ENCODE peak calls at places on chromosome 9, in five cellular contexts. One of them, this sample, is unnamed. For H3K79me2 and H3K9me2, the result is how much of the 10 kb centered on the place peaks cover.

GRCh38 chr9:104025109-104025508 is 69.0 kb upstream of the SMC2 start:
- DNase-seq in GM23338: no peak
- DNase-seq in SK-N-SH: no peak
- DNase-seq in PC-9: no peak
- DNase-seq in OCI-LY7: no peak
- DNase-seq in this sample: no peak

GRCh38 chr9:135480071-135480941 is 724 bp downstream of the PPP1R26 start:
- DNase-seq in GM23338: peak
- DNase-seq in SK-N-SH: peak
- DNase-seq in PC-9: no peak
- DNase-seq in OCI-LY7: no peak
- DNase-seq in this sample: peak

GRCh38 chr9:96655198-96655851 is at the start of gene PRXL2C:
- DNase-seq in GM23338: peak
- DNase-seq in SK-N-SH: peak
- DNase-seq in PC-9: no peak
- DNase-seq in OCI-LY7: no peak
- DNase-seq in this sample: peak

GRCh38 chr9:37218800-37219425 is 98.5 kb downstream of the ZCCHC7 start:
- DNase-seq in GM23338: no peak
- DNase-seq in SK-N-SH: no peak
- DNase-seq in PC-9: no peak
- DNase-seq in OCI-LY7: no peak
- DNase-seq in this sample: no peak

GRCh38 chr9:99162759-99163364 is 57.9 kb downstream of the TGFBR1 start:
- DNase-seq in GM23338: peak
- DNase-seq in SK-N-SH: peak
- DNase-seq in PC-9: no peak
- DNase-seq in OCI-LY7: peak
- DNase-seq in this sample: peak

GRCh38 chr9:94554439-94555331 is at the start of gene PCAT7:
- DNase-seq in GM23338: peak
- DNase-seq in SK-N-SH: peak
- DNase-seq in PC-9: peak
- DNase-seq in OCI-LY7: peak
- DNase-seq in this sample: peak

GRCh38 chr9:20683351-20684034 is 566 bp upstream of the FOCAD start:
- DNase-seq in GM23338: no peak
- DNase-seq in SK-N-SH: peak
- DNase-seq in PC-9: no peak
- DNase-seq in OCI-LY7: peak
- DNase-seq in this sample: peak

GRCh38 chr9:95242613-95243012 is 74.9 kb downstream of the FANCC start:
- DNase-seq in GM23338: peak
- DNase-seq in SK-N-SH: peak
- DNase-seq in PC-9: no peak
- DNase-seq in OCI-LY7: no peak
- DNase-seq in this sample: no peak

GRCh38 chr9:16637938-16638337 is 232.5 kb downstream of the BNC2 start:
- DNase-seq in GM23338: no peak
- DNase-seq in SK-N-SH: no peak
- DNase-seq in PC-9: no peak
- DNase-seq in OCI-LY7: no peak
- DNase-seq in this sample: no peak

GRCh38 chr9:117587263-117587662 is 116.9 kb upstream of the TLR4 start:
- DNase-seq in GM23338: no peak
- DNase-seq in SK-N-SH: no peak
- DNase-seq in PC-9: no peak
- DNase-seq in OCI-LY7: no peak
- DNase-seq in this sample: no peak

GRCh38 chr9:109063765-109064164 is 50.5 kb upstream of the CTNNAL1 start:
- DNase-seq in GM23338: no peak
- DNase-seq in SK-N-SH: no peak
- DNase-seq in PC-9: no peak
- DNase-seq in OCI-LY7: no peak
- DNase-seq in this sample: no peak

GRCh38 chr9:121686930-121687541 is 35.6 kb downstream of the DAB2IP start:
- DNase-seq in GM23338: peak
- DNase-seq in SK-N-SH: peak
- DNase-seq in PC-9: peak
- DNase-seq in OCI-LY7: peak
- DNase-seq in this sample: peak

GRCh38 chr9:115022760-115023434 is 92.5 kb upstream of the TNFSF8 start:
- DNase-seq in GM23338: no peak
- DNase-seq in SK-N-SH: no peak
- DNase-seq in PC-9: no peak
- DNase-seq in OCI-LY7: no peak
- DNase-seq in this sample: no peak

GRCh38 chr9:86481466-86481865 is 127.3 kb upstream of the TUT7 start:
- DNase-seq in GM23338: no peak
- DNase-seq in SK-N-SH: no peak
- DNase-seq in PC-9: no peak
- DNase-seq in OCI-LY7: no peak
- DNase-seq in this sample: no peak

GRCh38 chr9:128389395-128390149 is 18.4 kb downstream of the URM1 start:
- DNase-seq in GM23338: peak
- DNase-seq in SK-N-SH: no peak
- DNase-seq in PC-9: no peak
- DNase-seq in OCI-LY7: no peak
- DNase-seq in this sample: no peak

GRCh38 chr9:21730899-21731298 is 71.5 kb upstream of the MTAP start:
- DNase-seq in GM23338: no peak
- DNase-seq in SK-N-SH: no peak
- DNase-seq in PC-9: no peak
- DNase-seq in OCI-LY7: no peak
- DNase-seq in this sample: no peak
- H3K79me2 ChIP-seq in GM23338: under half
- H3K79me2 ChIP-seq in SK-N-SH: under half
- H3K79me2 ChIP-seq in PC-9: under half
- H3K79me2 ChIP-seq in OCI-LY7: under half
- H3K79me2 ChIP-seq in this sample: under half

GRCh38 chr9:72363226-72363625 is 1.8 kb downstream of the ZFAND5 start:
- DNase-seq in GM23338: no peak
- DNase-seq in SK-N-SH: no peak
- DNase-seq in PC-9: no peak
- DNase-seq in OCI-LY7: no peak
- DNase-seq in this sample: no peak

GRCh38 chr9:72362118-72362531 is 2.9 kb downstream of the ZFAND5 start:
- DNase-seq in GM23338: no peak
- DNase-seq in SK-N-SH: no peak
- DNase-seq in PC-9: no peak
- DNase-seq in OCI-LY7: no peak
- DNase-seq in this sample: no peak

GRCh38 chr9:72362680-72363139 is 2.3 kb downstream of the ZFAND5 start:
- DNase-seq in GM23338: peak
- DNase-seq in SK-N-SH: peak
- DNase-seq in PC-9: peak
- DNase-seq in OCI-LY7: peak
- DNase-seq in this sample: peak

GRCh38 chr9:72363908-72364678 is 915 bp downstream of the ZFAND5 start:
- DNase-seq in GM23338: peak
- DNase-seq in SK-N-SH: peak
- DNase-seq in PC-9: no peak
- DNase-seq in OCI-LY7: peak
- DNase-seq in this sample: peak

GRCh38 chr9:72361227-72361626 is 3.8 kb downstream of the ZFAND5 start:
- DNase-seq in GM23338: no peak
- DNase-seq in SK-N-SH: no peak
- DNase-seq in PC-9: no peak
- DNase-seq in OCI-LY7: no peak
- DNase-seq in this sample: no peak
- H3K9me2 ChIP-seq in GM23338: under half
- H3K9me2 ChIP-seq in SK-N-SH: under half
- H3K9me2 ChIP-seq in PC-9: under half
- H3K9me2 ChIP-seq in OCI-LY7: under half
- H3K9me2 ChIP-seq in this sample: under half

GRCh38 chr9:92746567-92747458 is 17.8 kb downstream of the BICD2 start:
- DNase-seq in GM23338: no peak
- DNase-seq in SK-N-SH: no peak
- DNase-seq in PC-9: no peak
- DNase-seq in OCI-LY7: no peak
- DNase-seq in this sample: no peak

GRCh38 chr9:92749934-92750315 is 14.7 kb downstream of the BICD2 start:
- DNase-seq in GM23338: no peak
- DNase-seq in SK-N-SH: no peak
- DNase-seq in PC-9: no peak
- DNase-seq in OCI-LY7: no peak
- DNase-seq in this sample: no peak

GRCh38 chr9:92748233-92748497 is 16.5 kb downstream of the BICD2 start:
- DNase-seq in GM23338: no peak
- DNase-seq in SK-N-SH: no peak
- DNase-seq in PC-9: no peak
- DNase-seq in OCI-LY7: no peak
- DNase-seq in this sample: no peak

GRCh38 chr9:92747459-92748232 is 17.0 kb downstream of the BICD2 start:
- DNase-seq in GM23338: no peak
- DNase-seq in SK-N-SH: no peak
- DNase-seq in PC-9: no peak
- DNase-seq in OCI-LY7: no peak
- DNase-seq in this sample: no peak

GRCh38 chr9:92749071-92749933 is 15.3 kb downstream of the BICD2 start:
- DNase-seq in GM23338: no peak
- DNase-seq in SK-N-SH: peak
- DNase-seq in PC-9: no peak
- DNase-seq in OCI-LY7: no peak
- DNase-seq in this sample: no peak
- H3K79me2 ChIP-seq in GM23338: half or more
- H3K79me2 ChIP-seq in SK-N-SH: half or more
- H3K79me2 ChIP-seq in PC-9: half or more
- H3K79me2 ChIP-seq in OCI-LY7: half or more
- H3K79me2 ChIP-seq in this sample: half or more

DNA sequence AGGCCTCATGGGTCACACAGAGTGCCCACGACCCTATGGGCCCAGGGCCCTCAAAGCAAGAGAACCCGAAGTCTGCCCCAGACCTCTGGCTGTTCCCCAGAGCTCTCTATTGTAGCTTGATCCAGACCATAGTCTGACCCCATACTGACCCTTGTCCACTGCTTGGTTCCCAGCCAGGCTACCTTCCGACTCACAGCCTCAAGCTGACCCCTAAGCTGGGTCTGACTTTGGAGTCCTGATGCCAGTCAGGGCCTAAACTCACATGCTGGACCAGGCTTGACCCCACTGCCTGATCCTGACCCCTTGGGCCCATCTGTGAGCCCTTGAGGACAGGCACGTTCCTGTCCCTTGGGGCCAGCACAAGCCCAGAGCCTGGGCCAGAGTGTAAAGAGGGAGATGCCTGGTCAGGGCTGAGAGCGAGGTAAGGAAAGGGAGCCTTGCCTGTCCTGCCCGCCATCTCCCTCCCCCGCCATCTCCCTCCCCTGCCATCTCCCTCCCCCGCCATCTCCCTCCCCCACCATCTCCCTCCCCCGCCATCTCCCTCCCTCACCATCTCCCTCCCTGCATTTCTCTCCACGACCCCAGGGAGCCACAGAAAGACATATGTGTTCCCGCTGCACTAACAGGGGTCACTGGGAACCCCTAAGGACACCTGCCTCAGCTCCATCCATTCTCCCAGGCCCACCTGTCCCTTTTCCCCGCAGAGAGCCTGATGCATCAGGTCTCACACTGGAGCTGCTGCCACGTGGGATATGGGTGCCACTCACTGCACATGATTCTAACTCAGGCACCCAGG is 32.8 kb upstream of the ENHO start:
- DNase-seq in GM23338: no peak
- DNase-seq in SK-N-SH: peak
- DNase-seq in PC-9: no peak
- DNase-seq in OCI-LY7: no peak
- DNase-seq in this sample: no peak
- H3K9me2 ChIP-seq in GM23338: under half
- H3K9me2 ChIP-seq in SK-N-SH: under half
- H3K9me2 ChIP-seq in PC-9: under half
- H3K9me2 ChIP-seq in OCI-LY7: under half
- H3K9me2 ChIP-seq in this sample: under half

DNA sequence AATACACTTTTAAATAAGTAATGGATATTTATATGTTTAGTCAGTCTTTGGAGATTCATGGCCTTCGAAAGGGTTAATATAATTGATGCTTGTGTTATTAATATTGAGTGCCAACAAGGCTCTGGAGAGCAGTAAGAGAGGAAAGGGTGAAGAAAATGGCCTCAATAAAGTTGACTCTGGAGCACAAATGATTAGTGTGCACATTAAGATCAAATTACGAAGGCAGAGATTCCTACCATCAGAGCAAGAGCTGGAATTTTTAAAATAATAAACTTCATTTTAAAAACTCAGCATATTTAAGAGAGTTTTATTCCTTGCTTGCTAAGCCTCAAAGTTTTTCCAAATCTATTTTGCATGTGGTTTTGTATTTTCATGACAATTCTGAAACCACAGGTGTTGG is 14.8 kb downstream of the SLC44A1 start:
- DNase-seq in GM23338: no peak
- DNase-seq in SK-N-SH: no peak
- DNase-seq in PC-9: no peak
- DNase-seq in OCI-LY7: peak
- DNase-seq in this sample: no peak
- H3K79me2 ChIP-seq in GM23338: half or more
- H3K79me2 ChIP-seq in SK-N-SH: under half
- H3K79me2 ChIP-seq in PC-9: under half
- H3K79me2 ChIP-seq in OCI-LY7: half or more
- H3K79me2 ChIP-seq in this sample: half or more

This sample was measured in hepatocyte.